ENCODE peak calls at places on chromosome 18, in four cellular contexts. One of them, this sample, is unnamed.

GRCh38 chr18:40012931-40013609 is 1942.0 kb upstream of the PIK3C3 start:
- DNase-seq in breast epithelium: no peak
- DNase-seq in body of pancreas: no peak
- DNase-seq in AG09309: no peak
- DNase-seq in this sample: no peak

GRCh38 chr18:74840492-74841167 is 243.0 kb downstream of the ZNF407 start:
- DNase-seq in breast epithelium: no peak
- DNase-seq in AG09309: peak
- DNase-seq in body of pancreas: no peak
- DNase-seq in this sample: no peak

GRCh38 chr18:78436110-78436509 is 543.5 kb upstream of the SALL3 start:
- DNase-seq in body of pancreas: no peak
- DNase-seq in AG09309: no peak
- DNase-seq in breast epithelium: no peak
- DNase-seq in this sample: no peak

GRCh38 chr18:23765931-23766330 is 76.7 kb downstream of the LAMA3 start:
- DNase-seq in AG09309: no peak
- DNase-seq in body of pancreas: no peak
- DNase-seq in breast epithelium: no peak
- DNase-seq in this sample: no peak

GRCh38 chr18:389658-390357 is 110.7 kb downstream of the COLEC12 start:
- DNase-seq in breast epithelium: no peak
- DNase-seq in body of pancreas: no peak
- DNase-seq in AG09309: no peak
- DNase-seq in this sample: no peak

GRCh38 chr18:22999212-22999611 is 66.1 kb downstream of the RBBP8 start:
- DNase-seq in AG09309: peak
- DNase-seq in breast epithelium: no peak
- DNase-seq in body of pancreas: no peak
- DNase-seq in this sample: no peak

GRCh38 chr18:5824370-5824984 is 70.8 kb downstream of the TMEM200C start:
- DNase-seq in AG09309: no peak
- DNase-seq in breast epithelium: no peak
- DNase-seq in body of pancreas: no peak
- DNase-seq in this sample: no peak

GRCh38 chr18:45341454-45341853 is 273.8 kb upstream of the SLC14A2 start:
- DNase-seq in breast epithelium: no peak
- DNase-seq in AG09309: no peak
- DNase-seq in body of pancreas: no peak
- DNase-seq in this sample: no peak

GRCh38 chr18:32189723-32190591 is at the start of gene MEP1B:
- DNase-seq in body of pancreas: no peak
- DNase-seq in AG09309: no peak
- DNase-seq in breast epithelium: no peak
- DNase-seq in this sample: no peak

GRCh38 chr18:35683021-35683420 is 101.5 kb downstream of the GALNT1 start:
- DNase-seq in breast epithelium: no peak
- DNase-seq in AG09309: peak
- DNase-seq in body of pancreas: no peak
- DNase-seq in this sample: no peak

GRCh38 chr18:79964330-79965118 is at the start of gene HSBP1L1:
- DNase-seq in body of pancreas: peak
- DNase-seq in AG09309: no peak
- DNase-seq in breast epithelium: peak
- DNase-seq in this sample: no peak
- TF ChIP-seq CTCF in body of pancreas: peak
- TF ChIP-seq CTCF in AG09309: no peak
- TF ChIP-seq CTCF in breast epithelium: peak
- TF ChIP-seq CTCF in this sample: peak

GRCh38 chr18:62189208-62189607 is 2.2 kb downstream of the RELCH start:
- DNase-seq in AG09309: no peak
- DNase-seq in breast epithelium: no peak
- DNase-seq in body of pancreas: no peak
- DNase-seq in this sample: no peak
- H3K4me3 ChIP-seq in AG09309: no peak
- H3K4me3 ChIP-seq in breast epithelium: peak
- H3K4me3 ChIP-seq in body of pancreas: no peak
- H3K4me3 ChIP-seq in this sample: peak

GRCh38 chr18:52995875-52996274 is 655.9 kb downstream of the DCC start:
- DNase-seq in body of pancreas: no peak
- DNase-seq in breast epithelium: no peak
- DNase-seq in AG09309: no peak
- DNase-seq in this sample: no peak

GRCh38 chr18:53004798-53005197 is 664.8 kb downstream of the DCC start:
- DNase-seq in AG09309: no peak
- DNase-seq in breast epithelium: no peak
- DNase-seq in body of pancreas: no peak
- DNase-seq in this sample: no peak

GRCh38 chr18:52999633-53000032 is 659.6 kb downstream of the DCC start:
- DNase-seq in breast epithelium: no peak
- DNase-seq in body of pancreas: no peak
- DNase-seq in AG09309: no peak
- DNase-seq in this sample: no peak
- TF ChIP-seq CTCF in breast epithelium: no peak
- TF ChIP-seq CTCF in body of pancreas: no peak
- TF ChIP-seq CTCF in AG09309: no peak
- TF ChIP-seq CTCF in this sample: no peak

GRCh38 chr18:36889316-36889715 is 60.4 kb downstream of the KIAA1328 start:
- DNase-seq in AG09309: no peak
- DNase-seq in body of pancreas: no peak
- DNase-seq in breast epithelium: no peak
- DNase-seq in this sample: no peak
- H3K4me3 ChIP-seq in AG09309: no peak
- H3K4me3 ChIP-seq in body of pancreas: no peak
- H3K4me3 ChIP-seq in breast epithelium: no peak
- H3K4me3 ChIP-seq in this sample: no peak

DNA sequence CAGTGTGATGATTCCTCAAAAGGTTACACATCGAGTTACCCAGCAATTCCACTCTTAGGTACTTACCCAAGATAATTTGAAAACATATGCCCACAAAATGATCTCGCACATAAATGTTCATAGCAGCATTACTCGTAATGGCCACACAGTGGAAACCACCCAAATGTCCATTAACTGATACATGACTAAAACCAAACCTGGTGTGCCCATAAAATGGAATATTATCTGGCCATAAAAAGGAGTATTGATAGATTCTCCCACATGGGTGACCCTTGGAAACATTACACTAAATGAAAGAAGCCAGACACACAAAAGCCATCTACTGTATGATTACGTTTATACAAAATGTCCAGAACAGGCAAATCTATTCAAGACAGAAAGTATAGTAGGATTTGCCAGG is 70.4 kb downstream of the ALPK2 start:
- DNase-seq in AG09309: no peak
- DNase-seq in breast epithelium: no peak
- DNase-seq in body of pancreas: no peak
- DNase-seq in this sample: no peak
- TF ChIP-seq CTCF in AG09309: no peak
- TF ChIP-seq CTCF in breast epithelium: no peak
- TF ChIP-seq CTCF in body of pancreas: no peak
- TF ChIP-seq CTCF in this sample: peak

DNA sequence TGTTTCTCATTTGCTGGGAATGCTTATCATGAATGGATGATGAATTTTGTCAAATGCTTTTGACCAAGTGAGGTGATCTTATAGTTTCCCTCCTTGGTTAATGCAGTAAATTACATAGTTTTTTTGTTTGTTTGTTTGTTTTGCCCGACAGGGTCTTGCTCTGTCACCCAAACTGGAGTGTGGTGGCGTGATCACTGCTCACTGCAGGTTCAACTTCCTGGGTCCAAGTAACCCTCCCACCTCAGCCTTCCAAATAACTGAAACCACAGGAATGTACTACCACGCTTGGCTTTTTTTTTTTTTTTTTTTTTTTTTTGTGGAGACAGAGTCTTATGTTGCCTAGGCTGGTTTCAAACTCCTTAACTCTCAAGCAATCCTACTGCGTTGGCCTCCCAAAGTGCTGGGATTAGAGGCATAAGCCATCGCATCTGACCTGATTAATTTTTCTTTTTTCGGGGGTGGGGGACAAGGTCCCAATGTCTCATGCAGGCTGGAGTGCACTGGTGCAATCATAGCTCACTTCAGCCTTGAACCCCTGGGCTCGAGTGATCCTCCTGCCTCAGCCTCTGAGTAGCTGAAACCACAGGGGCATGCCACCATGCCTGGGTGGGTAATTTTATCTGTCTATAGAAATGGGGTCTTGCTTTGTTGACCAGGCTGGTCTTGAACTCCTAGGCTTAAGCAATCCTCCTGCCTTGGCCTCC is 48.6 kb downstream of the SMAD2 start:
- DNase-seq in breast epithelium: peak
- DNase-seq in AG09309: no peak
- DNase-seq in body of pancreas: no peak
- DNase-seq in this sample: peak
- H3K4me3 ChIP-seq in breast epithelium: no peak
- H3K4me3 ChIP-seq in AG09309: no peak
- H3K4me3 ChIP-seq in body of pancreas: no peak
- H3K4me3 ChIP-seq in this sample: no peak

GRCh38 chr18:59266876-59267510 is 6.3 kb downstream of the RAX start:
- DNase-seq in breast epithelium: no peak
- DNase-seq in body of pancreas: no peak
- DNase-seq in AG09309: no peak
- DNase-seq in this sample: no peak

GRCh38 chr18:59268127-59268721 is 5.0 kb downstream of the RAX start:
- DNase-seq in body of pancreas: no peak
- DNase-seq in breast epithelium: no peak
- DNase-seq in AG09309: no peak
- DNase-seq in this sample: no peak

GRCh38 chr18:59268722-59269562 is 4.3 kb downstream of the RAX start:
- DNase-seq in AG09309: no peak
- DNase-seq in breast epithelium: no peak
- DNase-seq in body of pancreas: peak
- DNase-seq in this sample: no peak

GRCh38 chr18:59266459-59266858 is 6.8 kb downstream of the RAX start:
- DNase-seq in body of pancreas: no peak
- DNase-seq in breast epithelium: no peak
- DNase-seq in AG09309: no peak
- DNase-seq in this sample: no peak

GRCh38 chr18:59267511-59268126 is 5.6 kb downstream of the RAX start:
- DNase-seq in AG09309: no peak
- DNase-seq in breast epithelium: no peak
- DNase-seq in body of pancreas: no peak
- DNase-seq in this sample: no peak
- TF ChIP-seq CTCF in AG09309: no peak
- TF ChIP-seq CTCF in breast epithelium: no peak
- TF ChIP-seq CTCF in body of pancreas: no peak
- TF ChIP-seq CTCF in this sample: no peak

DNA sequence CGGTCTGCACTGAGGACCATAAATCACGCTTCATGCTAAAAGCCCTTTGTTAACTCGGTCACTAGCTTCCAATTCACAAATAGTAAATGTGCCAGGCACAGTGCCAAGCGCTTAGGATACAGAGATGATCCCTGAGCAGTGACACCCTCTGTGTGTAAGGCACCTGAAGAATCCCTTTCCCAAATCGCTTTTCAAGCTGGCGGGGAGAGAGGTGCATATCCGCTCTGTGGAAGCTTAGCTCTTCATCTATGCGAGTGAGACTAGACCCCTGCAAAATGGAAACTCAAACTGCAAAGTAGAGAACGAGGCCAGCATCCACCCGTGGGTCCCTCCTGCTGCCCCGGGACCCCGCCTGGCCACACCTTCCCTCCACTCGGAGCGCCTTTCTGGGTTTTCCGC is 2.4 kb downstream of the PIEZO2 start:
- DNase-seq in body of pancreas: no peak
- DNase-seq in AG09309: no peak
- DNase-seq in breast epithelium: no peak
- DNase-seq in this sample: no peak
- H3K4me3 ChIP-seq in body of pancreas: no peak
- H3K4me3 ChIP-seq in AG09309: no peak
- H3K4me3 ChIP-seq in breast epithelium: no peak
- H3K4me3 ChIP-seq in this sample: no peak

DNA sequence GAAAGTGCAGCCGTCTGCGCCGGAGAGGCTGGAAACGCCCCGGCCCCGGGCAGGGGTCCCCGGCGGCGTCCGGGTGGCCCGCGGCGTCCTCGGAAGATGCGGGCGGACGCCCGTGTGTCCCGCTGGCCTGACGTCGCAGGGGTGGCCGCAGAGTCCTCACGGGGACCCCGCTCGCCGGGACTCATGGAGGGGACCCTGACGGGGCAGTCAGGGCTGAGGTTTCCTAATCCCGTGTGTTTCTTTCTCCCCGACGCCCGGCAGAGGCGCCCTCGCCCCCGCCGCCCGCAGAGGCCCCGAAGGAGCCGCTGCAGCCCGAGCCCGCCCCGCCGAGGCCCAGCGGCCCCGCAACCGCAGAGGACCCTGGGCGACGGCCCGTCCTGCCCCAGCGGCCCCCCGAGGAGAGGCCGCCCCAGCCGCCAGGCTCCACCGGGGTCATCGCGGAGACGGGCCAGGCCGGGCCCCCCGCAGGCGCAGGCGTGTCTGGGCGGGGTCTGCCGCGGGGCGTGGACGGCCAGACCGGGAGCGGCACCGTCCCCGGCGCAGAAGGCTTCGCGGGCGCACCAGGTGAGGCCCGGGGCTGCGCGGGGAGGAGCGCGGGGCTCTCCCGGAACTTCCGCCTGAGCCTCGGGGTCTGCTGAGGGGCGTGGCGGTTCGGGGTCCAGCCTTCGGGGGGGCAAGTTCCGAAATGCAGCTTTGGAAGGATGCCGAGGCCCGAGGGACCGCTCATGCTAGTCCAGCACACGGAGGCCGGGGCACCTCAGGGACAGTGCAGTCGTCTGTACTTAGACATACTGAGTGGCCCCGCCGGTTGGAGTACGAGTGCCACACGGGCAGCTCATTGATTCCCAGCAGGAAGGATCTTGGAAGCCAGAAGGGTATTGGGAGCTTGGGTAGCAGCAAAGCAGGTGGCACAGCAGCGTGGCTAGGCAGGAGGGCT is 60.0 kb downstream of the EMILIN2 start:
- DNase-seq in AG09309: no peak
- DNase-seq in body of pancreas: no peak
- DNase-seq in breast epithelium: no peak
- DNase-seq in this sample: no peak
- TF ChIP-seq CTCF in AG09309: no peak
- TF ChIP-seq CTCF in body of pancreas: no peak
- TF ChIP-seq CTCF in breast epithelium: no peak
- TF ChIP-seq CTCF in this sample: peak